ENCODE peak calls at places on chromosomes 13 and 19, in four cellular contexts. One of them, this sample, is unnamed.

GRCh38 chr19:33640773-33641172 is 19.0 kb downstream of the CHST8 start:
- DNase-seq in pancreas: no peak
- DNase-seq in progenitor cell of endocrine pancreas: no peak
- DNase-seq in GM20000: no peak
- DNase-seq in this sample: no peak

GRCh38 chr19:681029-681626 is 4.9 kb downstream of the FSTL3 start:
- DNase-seq in pancreas: no peak
- DNase-seq in progenitor cell of endocrine pancreas: no peak
- DNase-seq in GM20000: peak; percentile 96
- DNase-seq in this sample: peak; percentile 91

GRCh38 chr13:29730253-29730652 is 120.2 kb downstream of the UBL3 start:
- DNase-seq in pancreas: no peak
- DNase-seq in progenitor cell of endocrine pancreas: no peak
- DNase-seq in GM20000: no peak
- DNase-seq in this sample: no peak

GRCh38 chr13:44385401-44385800 is 11.8 kb downstream of the SERP2 start:
- DNase-seq in pancreas: no peak
- DNase-seq in progenitor cell of endocrine pancreas: no peak
- DNase-seq in GM20000: no peak
- DNase-seq in this sample: no peak

GRCh38 chr13:34207334-34207733 is 389.4 kb downstream of the RFC3 start:
- DNase-seq in pancreas: no peak
- DNase-seq in progenitor cell of endocrine pancreas: no peak
- DNase-seq in GM20000: no peak
- DNase-seq in this sample: no peak

GRCh38 chr13:93690139-93690538 is 463.5 kb downstream of the GPC6 start:
- DNase-seq in pancreas: no peak
- DNase-seq in progenitor cell of endocrine pancreas: no peak
- DNase-seq in GM20000: no peak
- DNase-seq in this sample: peak; percentile 28

GRCh38 chr19:33554821-33555220 is 33.2 kb upstream of the PEPD start:
- DNase-seq in pancreas: no peak
- DNase-seq in progenitor cell of endocrine pancreas: no peak
- DNase-seq in GM20000: no peak
- DNase-seq in this sample: no peak

GRCh38 chr19:15463865-15464371 is 426 bp downstream of the RASAL3 start:
- DNase-seq in pancreas: no peak
- DNase-seq in progenitor cell of endocrine pancreas: no peak
- DNase-seq in GM20000: peak; percentile 79
- DNase-seq in this sample: no peak

GRCh38 chr19:623974-624373 is 9.4 kb downstream of the POLRMT start:
- DNase-seq in pancreas: no peak
- DNase-seq in progenitor cell of endocrine pancreas: no peak
- DNase-seq in GM20000: no peak
- DNase-seq in this sample: no peak

GRCh38 chr13:62556973-62557372 is 1141.3 kb upstream of the PCDH20 start:
- DNase-seq in pancreas: no peak
- DNase-seq in progenitor cell of endocrine pancreas: no peak
- DNase-seq in GM20000: no peak
- DNase-seq in this sample: no peak

GRCh38 chr19:42191855-42192254 is 25.6 kb downstream of the DEDD2 start:
- DNase-seq in pancreas: no peak
- DNase-seq in progenitor cell of endocrine pancreas: no peak
- DNase-seq in GM20000: no peak
- DNase-seq in this sample: no peak

GRCh38 chr13:82817133-82817532 is 1065.1 kb downstream of the SLITRK1 start:
- DNase-seq in pancreas: no peak
- DNase-seq in progenitor cell of endocrine pancreas: no peak
- DNase-seq in GM20000: no peak
- DNase-seq in this sample: no peak

GRCh38 chr19:6087074-6087506 is 23.2 kb downstream of the RFX2 start:
- DNase-seq in pancreas: no peak
- DNase-seq in progenitor cell of endocrine pancreas: no peak
- DNase-seq in GM20000: peak; percentile 74
- DNase-seq in this sample: no peak

GRCh38 chr13:49733181-49733951 is 42.1 kb upstream of the EBPL start:
- DNase-seq in pancreas: no peak
- DNase-seq in progenitor cell of endocrine pancreas: no peak
- DNase-seq in GM20000: no peak
- DNase-seq in this sample: no peak

GRCh38 chr19:53525922-53526321 is 12.0 kb upstream of the ZNF331 start:
- DNase-seq in pancreas: no peak
- DNase-seq in progenitor cell of endocrine pancreas: no peak
- DNase-seq in GM20000: no peak
- DNase-seq in this sample: no peak

GRCh38 chr13:77521595-77522367 is 13.7 kb upstream of the SCEL start:
- DNase-seq in pancreas: no peak
- DNase-seq in progenitor cell of endocrine pancreas: no peak
- DNase-seq in GM20000: no peak
- DNase-seq in this sample: no peak

GRCh38 chr13:100636441-100636840 is 38.2 kb downstream of the TMTC4 start:
- DNase-seq in pancreas: no peak
- DNase-seq in progenitor cell of endocrine pancreas: no peak
- DNase-seq in GM20000: no peak
- DNase-seq in this sample: no peak

GRCh38 chr19:15666186-15666585 is 6.7 kb upstream of the CYP4F12 start:
- DNase-seq in pancreas: no peak
- DNase-seq in progenitor cell of endocrine pancreas: no peak
- DNase-seq in GM20000: no peak
- DNase-seq in this sample: no peak

GRCh38 chr13:22195726-22196125 is 524.9 kb downstream of the FGF9 start:
- DNase-seq in pancreas: no peak
- DNase-seq in progenitor cell of endocrine pancreas: no peak
- DNase-seq in GM20000: no peak
- DNase-seq in this sample: no peak

GRCh38 chr13:108494991-108495661 is 134.3 kb upstream of the MYO16 start:
- DNase-seq in pancreas: no peak
- DNase-seq in progenitor cell of endocrine pancreas: no peak
- DNase-seq in GM20000: no peak
- DNase-seq in this sample: peak; percentile 8

GRCh38 chr13:43730642-43731041 is 56.1 kb downstream of the ENOX1 start:
- DNase-seq in pancreas: no peak
- DNase-seq in progenitor cell of endocrine pancreas: no peak
- DNase-seq in GM20000: no peak
- DNase-seq in this sample: no peak

GRCh38 chr19:50803633-50804419 is 13.6 kb downstream of the ACP4 start:
- DNase-seq in pancreas: no peak
- DNase-seq in progenitor cell of endocrine pancreas: no peak
- DNase-seq in GM20000: no peak
- DNase-seq in this sample: peak; percentile 40

GRCh38 chr13:67224148-67224846 is 5.8 kb downstream of the PCDH9 start:
- DNase-seq in pancreas: peak; percentile 55
- DNase-seq in progenitor cell of endocrine pancreas: no peak
- DNase-seq in GM20000: peak; percentile 17
- DNase-seq in this sample: peak; percentile 64

GRCh38 chr13:51821666-51822065 is 17.7 kb upstream of the DHRS12 start:
- DNase-seq in pancreas: no peak
- DNase-seq in progenitor cell of endocrine pancreas: no peak
- DNase-seq in GM20000: no peak
- DNase-seq in this sample: no peak

GRCh38 chr13:26984337-26984736 is 187.3 kb downstream of the USP12 start:
- DNase-seq in pancreas: no peak
- DNase-seq in progenitor cell of endocrine pancreas: no peak
- DNase-seq in GM20000: no peak
- DNase-seq in this sample: no peak

GRCh38 chr19:29540128-29540527 is 14.3 kb downstream of the VSTM2B start:
- DNase-seq in pancreas: no peak
- DNase-seq in progenitor cell of endocrine pancreas: no peak
- DNase-seq in GM20000: no peak
- DNase-seq in this sample: no peak

GRCh38 chr13:84076280-84076679 is 194.0 kb upstream of the SLITRK1 start:
- DNase-seq in pancreas: no peak
- DNase-seq in progenitor cell of endocrine pancreas: no peak
- DNase-seq in GM20000: no peak
- DNase-seq in this sample: no peak

GRCh38 chr19:41531438-41532311 is 44.3 kb upstream of the CEACAM21 start:
- DNase-seq in pancreas: peak; percentile 51
- DNase-seq in progenitor cell of endocrine pancreas: no peak
- DNase-seq in GM20000: peak; percentile 84
- DNase-seq in this sample: peak; percentile 16

DNA sequence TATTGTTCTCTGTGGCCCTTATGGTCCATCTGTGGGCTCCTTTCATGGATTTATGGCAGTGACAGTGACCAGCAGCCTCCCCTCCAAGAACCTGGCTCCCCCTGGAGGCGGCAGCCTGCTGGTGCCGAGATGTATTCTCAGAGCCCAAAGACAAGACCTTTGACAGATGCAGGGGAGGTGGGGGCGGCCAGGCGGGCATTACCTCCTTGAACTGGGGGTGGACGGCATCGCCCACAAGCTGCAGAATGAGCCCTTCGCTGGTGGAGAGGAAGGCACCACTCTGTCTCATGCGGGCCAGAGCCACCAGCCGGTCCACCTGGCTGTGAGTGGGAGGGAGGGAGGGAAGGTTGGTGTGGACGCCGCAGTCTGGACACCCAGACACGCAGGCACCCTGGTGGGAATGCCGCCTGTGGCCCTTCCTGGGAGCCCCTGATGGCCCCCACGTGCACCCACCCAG is 6.6 kb downstream of the ISOC2 start:
- DNase-seq in pancreas: no peak
- DNase-seq in progenitor cell of endocrine pancreas: no peak
- DNase-seq in GM20000: peak; percentile 78
- DNase-seq in this sample: peak; percentile 71
- TF ChIP-seq CTCF in pancreas: no peak
- TF ChIP-seq CTCF in progenitor cell of endocrine pancreas: peak; percentile 63
- TF ChIP-seq CTCF in GM20000: peak; percentile 51
- TF ChIP-seq CTCF in this sample: peak; percentile 77

DNA sequence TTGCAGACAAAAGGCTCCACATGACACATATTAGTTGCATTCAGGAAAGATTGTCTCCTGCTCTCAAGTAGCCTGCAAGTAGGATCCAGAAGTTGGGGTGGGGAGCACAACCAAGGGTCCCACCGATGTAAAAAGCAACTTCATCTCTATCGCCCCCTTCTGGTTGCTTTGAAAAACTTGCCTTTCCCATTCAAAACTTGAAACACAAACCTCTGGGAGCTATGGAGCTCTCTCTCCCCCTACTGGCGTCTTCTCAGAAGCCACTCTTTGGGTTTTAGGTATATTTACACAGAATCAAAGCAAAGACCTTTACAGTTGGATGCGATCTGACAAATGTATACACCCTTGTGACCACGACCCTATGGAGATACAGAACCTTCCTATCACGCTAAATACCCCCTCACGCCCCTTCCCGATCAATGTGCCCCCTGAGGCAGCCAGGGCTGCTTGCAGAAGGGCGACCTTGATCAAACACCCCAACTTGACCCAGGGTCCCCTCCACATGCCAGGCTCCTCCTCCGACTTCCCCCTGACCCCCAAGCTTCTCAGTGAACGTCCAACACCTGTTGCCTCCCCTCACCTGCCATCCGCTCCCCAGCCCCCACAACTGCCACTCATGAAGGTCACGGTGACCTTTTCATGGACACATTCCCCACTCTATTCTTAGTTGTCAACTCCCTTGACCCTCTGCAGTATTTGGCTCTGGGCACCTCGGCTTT is 10.1 kb downstream of the NOSIP start:
- DNase-seq in pancreas: peak; percentile 57
- DNase-seq in progenitor cell of endocrine pancreas: peak; percentile 51
- DNase-seq in GM20000: peak; percentile 85
- DNase-seq in this sample: peak; percentile 64
- TF ChIP-seq CTCF in pancreas: peak; percentile 98
- TF ChIP-seq CTCF in progenitor cell of endocrine pancreas: peak; percentile 100
- TF ChIP-seq CTCF in GM20000: peak; percentile 81
- TF ChIP-seq CTCF in this sample: peak; percentile 96

DNA sequence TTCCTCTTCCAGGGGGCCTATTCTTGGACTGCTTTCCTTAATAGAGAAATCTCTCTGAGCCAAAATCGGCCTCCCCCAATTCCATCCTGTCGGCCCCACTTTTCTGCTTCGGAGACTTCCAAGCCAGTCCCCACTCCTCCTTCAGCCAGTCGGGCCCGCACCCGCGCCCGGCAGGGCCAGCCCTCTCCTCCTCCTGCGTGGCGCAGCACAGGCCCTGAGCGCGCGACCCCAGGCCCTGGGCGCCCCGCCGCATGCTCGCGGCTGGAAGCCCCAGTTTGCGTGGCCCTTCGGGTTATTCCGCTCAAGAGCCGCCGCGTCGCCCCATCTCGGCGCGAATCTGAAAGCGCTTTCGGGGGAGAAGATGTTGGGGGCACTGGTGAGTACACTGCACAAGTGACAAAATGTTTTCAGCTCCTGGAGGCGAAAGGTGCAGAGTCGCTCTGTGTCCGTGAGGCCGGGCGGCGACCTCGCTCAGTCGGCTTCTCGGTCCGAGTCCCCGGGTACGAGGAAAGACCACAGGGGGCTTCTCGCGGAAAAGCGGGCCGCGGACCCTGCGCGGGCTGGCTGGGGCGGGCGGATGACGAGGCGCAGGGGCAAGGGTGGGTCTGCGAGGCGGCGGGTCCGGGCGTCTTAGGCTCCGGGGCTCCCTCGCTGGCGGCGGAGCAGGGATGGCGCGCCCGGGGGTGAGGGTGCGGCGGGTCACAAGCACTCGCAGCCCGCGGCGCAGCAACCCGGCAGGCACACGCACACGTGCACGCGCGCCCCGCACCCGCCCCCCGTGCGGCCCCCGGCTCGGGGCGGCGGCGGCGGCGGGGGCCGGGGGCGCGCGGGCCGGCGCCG is at the start of gene IL17D:
- DNase-seq in pancreas: no peak
- DNase-seq in progenitor cell of endocrine pancreas: peak; percentile 33
- DNase-seq in GM20000: peak; percentile 82
- DNase-seq in this sample: peak; percentile 36
- TF ChIP-seq CTCF in pancreas: no peak
- TF ChIP-seq CTCF in progenitor cell of endocrine pancreas: peak; percentile 22
- TF ChIP-seq CTCF in GM20000: no peak
- TF ChIP-seq CTCF in this sample: no peak

GRCh38 chr19:3880471-3881271 is at the start of gene ATCAY:
- DNase-seq in pancreas: no peak
- DNase-seq in progenitor cell of endocrine pancreas: no peak
- DNase-seq in GM20000: no peak
- DNase-seq in this sample: no peak

GRCh38 chr19:3881272-3882040 is 971 bp downstream of the ATCAY start:
- DNase-seq in pancreas: no peak
- DNase-seq in progenitor cell of endocrine pancreas: no peak
- DNase-seq in GM20000: no peak
- DNase-seq in this sample: no peak

GRCh38 chr19:3882041-3882384 is 1.5 kb downstream of the ATCAY start:
- DNase-seq in pancreas: no peak
- DNase-seq in progenitor cell of endocrine pancreas: no peak
- DNase-seq in GM20000: no peak
- DNase-seq in this sample: no peak

GRCh38 chr19:3879656-3880055 is 829 bp upstream of the ATCAY start:
- DNase-seq in pancreas: no peak
- DNase-seq in progenitor cell of endocrine pancreas: no peak
- DNase-seq in GM20000: no peak
- DNase-seq in this sample: no peak
- TF ChIP-seq CTCF in pancreas: no peak
- TF ChIP-seq CTCF in progenitor cell of endocrine pancreas: peak; percentile 15
- TF ChIP-seq CTCF in GM20000: peak; percentile 3
- TF ChIP-seq CTCF in this sample: peak; percentile 61

GRCh38 chr19:1823539-1824251 is 11.6 kb upstream of the ATP8B3 start:
- DNase-seq in pancreas: no peak
- DNase-seq in progenitor cell of endocrine pancreas: no peak
- DNase-seq in GM20000: no peak
- DNase-seq in this sample: no peak
- TF ChIP-seq CTCF in pancreas: no peak
- TF ChIP-seq CTCF in progenitor cell of endocrine pancreas: no peak
- TF ChIP-seq CTCF in GM20000: no peak
- TF ChIP-seq CTCF in this sample: no peak

GRCh38 chr13:98487016-98487415 is 89.9 kb downstream of the STK24 start:
- DNase-seq in pancreas: no peak
- DNase-seq in progenitor cell of endocrine pancreas: no peak
- DNase-seq in GM20000: no peak
- DNase-seq in this sample: no peak
- TF ChIP-seq CTCF in pancreas: no peak
- TF ChIP-seq CTCF in progenitor cell of endocrine pancreas: no peak
- TF ChIP-seq CTCF in GM20000: no peak
- TF ChIP-seq CTCF in this sample: no peak

GRCh38 chr13:80030491-80030890 is 310.4 kb downstream of the SPRY2 start:
- DNase-seq in pancreas: no peak
- DNase-seq in progenitor cell of endocrine pancreas: no peak
- DNase-seq in GM20000: no peak
- DNase-seq in this sample: peak; percentile 6
- TF ChIP-seq CTCF in pancreas: no peak
- TF ChIP-seq CTCF in progenitor cell of endocrine pancreas: no peak
- TF ChIP-seq CTCF in GM20000: no peak
- TF ChIP-seq CTCF in this sample: no peak

This sample was measured in endothelial cell.